ENCODE peak calls at places on chromosomes 2 and 18, in five cellular contexts. One of them, this sample, is unnamed.

GRCh38 chr2:55163895-55164509 is 68.1 kb downstream of the CLHC1 start:
- DNase-seq in SK-N-SH: no peak
- DNase-seq in K562: no peak
- DNase-seq in HepG2: no peak
- DNase-seq in GM12878: no peak
- DNase-seq in this sample: no peak

GRCh38 chr18:51211552-51211951 is 14.1 kb upstream of the MEX3C start:
- DNase-seq in SK-N-SH: no peak
- DNase-seq in K562: peak
- DNase-seq in HepG2: peak
- DNase-seq in GM12878: peak
- DNase-seq in this sample: peak

GRCh38 chr2:58376592-58376991 is 135.5 kb upstream of the FANCL start:
- DNase-seq in SK-N-SH: no peak
- DNase-seq in K562: no peak
- DNase-seq in HepG2: no peak
- DNase-seq in GM12878: no peak
- DNase-seq in this sample: no peak

GRCh38 chr2:77712601-77713000 is 190.4 kb upstream of the LRRTM4 start:
- DNase-seq in SK-N-SH: no peak
- DNase-seq in K562: no peak
- DNase-seq in HepG2: no peak
- DNase-seq in GM12878: no peak
- DNase-seq in this sample: no peak

GRCh38 chr2:41965886-41966285 is 81.9 kb upstream of the PKDCC start:
- DNase-seq in SK-N-SH: no peak
- DNase-seq in K562: no peak
- DNase-seq in HepG2: no peak
- DNase-seq in GM12878: no peak
- DNase-seq in this sample: no peak

GRCh38 chr2:219388127-219388844 is 574 bp upstream of the DNPEP start:
- DNase-seq in SK-N-SH: peak
- DNase-seq in K562: peak
- DNase-seq in HepG2: peak
- DNase-seq in GM12878: peak
- DNase-seq in this sample: peak

GRCh38 chr2:237421542-237422047 is 7.6 kb upstream of the COL6A3 start:
- DNase-seq in SK-N-SH: peak
- DNase-seq in K562: peak
- DNase-seq in HepG2: peak
- DNase-seq in GM12878: no peak
- DNase-seq in this sample: peak

GRCh38 chr2:195562624-195563566 is 94.1 kb upstream of the SLC39A10 start:
- DNase-seq in SK-N-SH: peak
- DNase-seq in K562: no peak
- DNase-seq in HepG2: no peak
- DNase-seq in GM12878: no peak
- DNase-seq in this sample: no peak

GRCh38 chr18:48667276-48668254 is 128.7 kb downstream of the CTIF start:
- DNase-seq in SK-N-SH: peak
- DNase-seq in K562: peak
- DNase-seq in HepG2: peak
- DNase-seq in GM12878: no peak
- DNase-seq in this sample: no peak

GRCh38 chr2:44778221-44778654 is 163.3 kb upstream of the SIX3 start:
- DNase-seq in SK-N-SH: no peak
- DNase-seq in K562: no peak
- DNase-seq in HepG2: no peak
- DNase-seq in GM12878: no peak
- DNase-seq in this sample: no peak

GRCh38 chr2:160934991-160935390 is 225.2 kb upstream of the TANK start:
- DNase-seq in SK-N-SH: no peak
- DNase-seq in K562: no peak
- DNase-seq in HepG2: no peak
- DNase-seq in GM12878: no peak
- DNase-seq in this sample: no peak

GRCh38 chr2:134818321-134818720 is 20.1 kb upstream of the ACMSD start:
- DNase-seq in SK-N-SH: no peak
- DNase-seq in K562: no peak
- DNase-seq in HepG2: no peak
- DNase-seq in GM12878: no peak
- DNase-seq in this sample: no peak

GRCh38 chr2:170493698-170494097 is 221.4 kb upstream of the SP5 start:
- DNase-seq in SK-N-SH: no peak
- DNase-seq in K562: no peak
- DNase-seq in HepG2: no peak
- DNase-seq in GM12878: no peak
- DNase-seq in this sample: no peak

GRCh38 chr2:234792566-234792965 is 159.3 kb upstream of the SH3BP4 start:
- DNase-seq in SK-N-SH: no peak
- DNase-seq in K562: no peak
- DNase-seq in HepG2: no peak
- DNase-seq in GM12878: no peak
- DNase-seq in this sample: no peak

GRCh38 chr18:11512096-11513030 is 97.0 kb upstream of the SLC35G4 start:
- DNase-seq in SK-N-SH: no peak
- DNase-seq in K562: no peak
- DNase-seq in HepG2: peak
- DNase-seq in GM12878: no peak
- DNase-seq in this sample: no peak

GRCh38 chr2:163736433-163737168 is 793 bp upstream of the FIGN start:
- DNase-seq in SK-N-SH: peak
- DNase-seq in K562: no peak
- DNase-seq in HepG2: peak
- DNase-seq in GM12878: no peak
- DNase-seq in this sample: no peak

GRCh38 chr2:23694058-23695045 is 232.6 kb downstream of the ATAD2B start:
- DNase-seq in SK-N-SH: no peak
- DNase-seq in K562: no peak
- DNase-seq in HepG2: no peak
- DNase-seq in GM12878: no peak
- DNase-seq in this sample: no peak

GRCh38 chr2:20299113-20299512 is 51.5 kb downstream of the PUM2 start:
- DNase-seq in SK-N-SH: no peak
- DNase-seq in K562: no peak
- DNase-seq in HepG2: no peak
- DNase-seq in GM12878: no peak
- DNase-seq in this sample: no peak

GRCh38 chr2:3667151-3667631 is 9.2 kb downstream of the ALLC start:
- DNase-seq in SK-N-SH: peak
- DNase-seq in K562: no peak
- DNase-seq in HepG2: no peak
- DNase-seq in GM12878: peak
- DNase-seq in this sample: no peak

GRCh38 chr18:79784965-79785770 is 12.6 kb upstream of the KCNG2 start:
- DNase-seq in SK-N-SH: no peak
- DNase-seq in K562: no peak
- DNase-seq in HepG2: no peak
- DNase-seq in GM12878: no peak
- DNase-seq in this sample: no peak

GRCh38 chr2:28855977-28856376 is 14.1 kb downstream of the TRMT61B start:
- DNase-seq in SK-N-SH: no peak
- DNase-seq in K562: no peak
- DNase-seq in HepG2: no peak
- DNase-seq in GM12878: no peak
- DNase-seq in this sample: no peak

GRCh38 chr2:146238254-146238961 is 1606.4 kb upstream of the ACVR2A start:
- DNase-seq in SK-N-SH: no peak
- DNase-seq in K562: no peak
- DNase-seq in HepG2: no peak
- DNase-seq in GM12878: no peak
- DNase-seq in this sample: no peak

GRCh38 chr2:23452853-23453420 is 68.0 kb downstream of the KLHL29 start:
- DNase-seq in SK-N-SH: no peak
- DNase-seq in K562: no peak
- DNase-seq in HepG2: no peak
- DNase-seq in GM12878: peak
- DNase-seq in this sample: peak

DNA sequence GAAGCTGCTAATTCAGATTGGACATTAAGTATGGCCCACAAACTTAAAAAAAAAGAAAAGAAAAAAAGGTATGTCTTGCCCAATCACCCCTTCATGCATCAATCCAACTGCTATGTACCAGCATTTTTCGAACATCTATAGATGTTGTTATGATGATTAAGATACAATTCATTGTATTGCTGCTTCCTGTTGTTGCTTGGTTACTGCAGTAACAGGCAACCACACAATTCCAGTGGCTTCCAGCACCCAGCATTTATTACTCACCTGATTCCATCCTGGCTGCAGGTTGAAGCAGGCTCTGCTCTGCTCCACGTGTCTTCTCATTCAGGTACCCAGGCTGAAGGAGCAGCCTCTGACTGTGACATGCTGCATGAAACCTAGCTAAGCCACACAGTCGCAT is 196.9 kb downstream of the INO80D start:
- DNase-seq in SK-N-SH: no peak
- DNase-seq in K562: no peak
- DNase-seq in HepG2: no peak
- DNase-seq in GM12878: no peak
- DNase-seq in this sample: no peak
- TF ChIP-seq GABPA in SK-N-SH: no peak
- TF ChIP-seq GABPA in K562: no peak
- TF ChIP-seq GABPA in HepG2: no peak
- TF ChIP-seq GABPA in GM12878: no peak
- TF ChIP-seq GABPA in this sample: no peak

DNA sequence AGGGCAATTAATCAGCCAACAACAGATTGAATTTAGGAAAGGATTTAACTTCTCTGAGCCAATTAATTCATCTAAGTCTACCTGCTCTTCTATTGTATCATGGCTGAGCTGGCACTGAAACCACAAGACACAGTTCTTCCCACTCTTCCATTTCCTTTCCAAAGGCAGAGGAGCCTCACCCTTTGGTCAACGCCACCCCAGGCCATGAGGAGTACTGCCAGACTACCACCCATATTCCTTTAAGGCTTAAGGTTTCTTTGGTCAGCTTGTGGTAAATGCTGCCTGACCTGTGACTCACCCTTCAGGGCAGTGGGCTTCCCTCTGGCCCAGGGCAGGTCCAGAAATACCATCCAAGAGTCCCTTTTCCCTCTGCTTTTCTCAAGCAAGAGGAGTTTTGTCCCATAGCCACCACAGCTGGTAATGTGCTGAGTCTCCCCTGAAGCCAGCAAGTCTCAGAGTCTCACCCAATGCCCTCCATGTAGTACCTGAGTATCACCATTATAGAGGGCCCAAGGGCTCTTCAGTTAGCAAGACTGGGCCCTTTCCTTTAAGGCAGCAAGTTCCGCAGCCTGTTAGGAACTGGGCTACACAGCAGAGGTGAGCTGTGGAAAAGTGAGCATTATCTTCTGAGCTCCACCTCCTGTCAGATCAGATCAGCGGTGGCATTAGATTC is 900.5 kb upstream of the CRIM1 start:
- DNase-seq in SK-N-SH: peak
- DNase-seq in K562: no peak
- DNase-seq in HepG2: no peak
- DNase-seq in GM12878: no peak
- DNase-seq in this sample: no peak
- TF ChIP-seq REST in SK-N-SH: no peak
- TF ChIP-seq REST in K562: no peak
- TF ChIP-seq REST in HepG2: no peak
- TF ChIP-seq REST in GM12878: no peak
- TF ChIP-seq REST in this sample: no peak

GRCh38 chr2:190344275-190344827 is 962 bp downstream of the INPP1 start:
- DNase-seq in SK-N-SH: no peak
- DNase-seq in K562: no peak
- DNase-seq in HepG2: peak
- DNase-seq in GM12878: no peak
- DNase-seq in this sample: no peak

GRCh38 chr2:190343170-190343499 is 254 bp upstream of the INPP1 start:
- DNase-seq in SK-N-SH: no peak
- DNase-seq in K562: no peak
- DNase-seq in HepG2: no peak
- DNase-seq in GM12878: no peak
- DNase-seq in this sample: no peak

GRCh38 chr2:190343500-190344274 is at the start of gene INPP1:
- DNase-seq in SK-N-SH: peak
- DNase-seq in K562: no peak
- DNase-seq in HepG2: no peak
- DNase-seq in GM12878: no peak
- DNase-seq in this sample: peak

GRCh38 chr2:190340369-190340768 is 3.0 kb upstream of the INPP1 start:
- DNase-seq in SK-N-SH: no peak
- DNase-seq in K562: peak
- DNase-seq in HepG2: peak
- DNase-seq in GM12878: no peak
- DNase-seq in this sample: no peak

DNA sequence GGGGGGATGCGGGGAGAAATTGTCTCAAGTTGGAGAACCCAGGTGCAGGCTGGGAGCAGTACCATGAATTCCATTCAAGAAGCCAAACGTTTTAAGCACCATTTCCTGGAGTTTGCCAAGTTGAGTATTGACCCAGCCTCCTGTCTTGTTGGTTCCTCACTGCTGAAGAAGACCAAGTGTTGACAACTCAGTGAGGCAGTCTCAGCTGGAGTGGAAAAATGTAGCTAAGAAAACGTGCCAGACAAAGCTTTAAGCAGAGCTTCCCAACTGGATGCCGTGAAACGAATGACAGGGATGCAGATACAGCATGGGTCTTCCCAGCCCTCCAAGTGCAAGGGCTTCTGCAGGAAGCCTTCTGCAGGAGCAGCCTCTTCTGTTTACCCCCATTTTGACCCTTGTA is 788 bp upstream of the INPP1 start:
- DNase-seq in SK-N-SH: no peak
- DNase-seq in K562: no peak
- DNase-seq in HepG2: no peak
- DNase-seq in GM12878: no peak
- DNase-seq in this sample: no peak
- H3K27ac ChIP-seq in SK-N-SH: no peak
- H3K27ac ChIP-seq in K562: no peak
- H3K27ac ChIP-seq in HepG2: no peak
- H3K27ac ChIP-seq in GM12878: no peak
- H3K27ac ChIP-seq in this sample: no peak

DNA sequence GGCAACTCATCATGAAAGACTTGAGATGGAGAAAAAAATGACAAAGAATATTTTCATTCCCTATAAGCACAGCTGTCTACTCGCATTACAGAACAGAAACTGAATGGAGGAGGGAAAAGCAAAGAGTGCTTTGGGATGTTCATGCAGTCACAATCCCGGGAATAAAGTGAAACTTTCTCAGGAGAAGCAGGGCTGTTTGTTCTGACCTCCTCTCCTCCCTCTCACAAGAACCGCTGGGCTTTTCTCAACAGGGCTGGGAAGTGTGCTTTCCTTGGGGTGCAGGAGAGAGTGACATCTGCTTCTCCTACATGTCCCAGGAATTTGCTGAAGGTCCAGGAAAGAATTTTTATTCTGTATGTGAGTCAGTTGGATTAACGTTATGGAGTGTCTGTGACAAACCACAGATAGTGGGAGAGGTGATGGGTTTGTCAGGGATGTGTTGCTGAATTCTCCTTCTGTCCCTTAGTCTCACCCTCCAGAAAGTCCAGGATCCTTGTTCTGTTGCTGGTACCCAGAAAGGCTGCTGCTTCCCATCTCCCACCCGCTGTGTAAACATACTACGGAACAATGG is 125.6 kb downstream of the HRH4 start:
- DNase-seq in SK-N-SH: no peak
- DNase-seq in K562: no peak
- DNase-seq in HepG2: no peak
- DNase-seq in GM12878: no peak
- DNase-seq in this sample: no peak
- TF ChIP-seq GABPA in SK-N-SH: no peak
- TF ChIP-seq GABPA in K562: no peak
- TF ChIP-seq GABPA in HepG2: no peak
- TF ChIP-seq GABPA in GM12878: no peak
- TF ChIP-seq GABPA in this sample: no peak

This sample was measured in HL-60.